ENCODE peak calls at places on chromosomes 12 and 14, in eight cellular contexts. K, H, O, B, S, P, V and X are unnamed samples.

GRCh38 chr12:5733136-5733755 is 211.8 kb downstream of the ANO2 start:
- DNase-seq in P (no peak), K (no peak), V (no peak), O (no peak), B (no peak), S (no peak), H (no peak), X (no peak)

GRCh38 chr12:11814362-11814761 is 164.9 kb downstream of the ETV6 start:
- DNase-seq in S (no peak), H (peak), V (no peak), O (no peak), K (peak), P (no peak), B (no peak), X (no peak)

GRCh38 chr12:129901256-129901655 is 2.6 kb downstream of the TMEM132D start:
- DNase-seq in S (no peak), K (no peak), H (no peak), V (no peak), P (no peak), O (no peak), B (no peak), X (no peak)

GRCh38 chr12:28640519-28640918 is 450.3 kb downstream of the CCDC91 start:
- DNase-seq in S (no peak), B (no peak), O (no peak), K (no peak), V (no peak), H (no peak), P (no peak), X (no peak)

GRCh38 chr14:90087433-90087832 is 25.6 kb downstream of the KCNK13 start:
- DNase-seq in O (peak), K (peak), B (no peak), H (peak), V (no peak), S (peak), P (no peak), X (no peak)

GRCh38 chr12:113747048-113747447 is 219.1 kb downstream of the RBM19 start:
- DNase-seq in S (no peak), H (no peak), O (peak), P (no peak), V (no peak), K (no peak), B (no peak), X (no peak)

GRCh38 chr14:53861781-53862180 is 94.8 kb downstream of the BMP4 start:
- DNase-seq in H (no peak), O (no peak), B (no peak), K (no peak), S (no peak), V (no peak), P (no peak), X (no peak)

GRCh38 chr12:76206677-76207072 is 122.2 kb upstream of the NAP1L1 start:
- DNase-seq in P (no peak), O (no peak), B (no peak), H (no peak), S (no peak), K (no peak), V (no peak), X (no peak)

GRCh38 chr14:22721213-22721612 is 45.3 kb upstream of the OXA1L start:
- DNase-seq in V (no peak), P (no peak), H (no peak), O (no peak), B (no peak), K (no peak), S (no peak), X (no peak)

GRCh38 chr14:79091381-79091963 is 921.3 kb downstream of the NRXN3 start:
- DNase-seq in B (no peak), S (no peak), V (peak), O (no peak), K (no peak), P (no peak), H (no peak), X (no peak)
- H3K27ac ChIP-seq in B (no peak), S (no peak), V (peak), O (no peak), K (no peak), P (no peak), H (no peak), X (no peak)

DNA sequence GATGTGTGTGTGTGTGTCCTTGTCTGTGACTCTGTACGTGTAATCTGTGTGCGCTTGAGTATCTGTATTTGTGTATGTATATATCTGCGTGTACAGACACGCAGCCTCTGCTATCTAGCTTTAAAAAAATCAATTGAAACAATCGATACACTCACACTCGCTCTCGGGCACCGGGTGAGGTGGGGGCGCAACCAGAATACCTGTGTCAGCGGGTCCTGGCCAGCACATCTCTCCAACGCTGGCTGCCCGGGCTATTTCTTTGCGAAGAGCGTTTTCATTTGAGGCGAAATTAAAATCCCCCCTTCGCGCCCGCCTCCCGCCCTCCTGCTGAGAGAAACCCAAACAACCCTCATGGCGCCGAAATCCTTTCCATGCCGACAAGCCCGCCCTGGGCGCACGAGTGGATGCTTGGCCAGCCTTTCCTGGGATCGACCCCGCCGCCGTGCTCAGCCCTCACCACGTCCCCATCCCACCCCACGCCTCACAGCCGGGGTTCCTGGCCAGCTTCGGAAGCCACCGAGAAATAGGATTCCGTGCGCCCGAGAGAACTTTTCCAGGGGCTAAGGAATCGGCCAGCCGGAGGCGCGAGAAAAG is 1.2 kb downstream of the ZDHHC22 start:
- DNase-seq in S (no peak), B (no peak), V (peak), K (no peak), H (no peak), O (no peak), P (no peak), X (no peak)
- H3K4me3 ChIP-seq in S (peak), B (peak), V (peak), K (peak), H (no peak), O (no peak), P (no peak), X (no peak)

GRCh38 chr14:95850429-95850828 is 26.2 kb upstream of the TUNAR start:
- DNase-seq in P (no peak), H (no peak), B (no peak), O (no peak), S (no peak), V (no peak), K (no peak), X (no peak)
- TF ChIP-seq CTCF in P (no peak), H (no peak), B (no peak), O (no peak), S (no peak), V (peak), K (no peak), X (no peak)

DNA sequence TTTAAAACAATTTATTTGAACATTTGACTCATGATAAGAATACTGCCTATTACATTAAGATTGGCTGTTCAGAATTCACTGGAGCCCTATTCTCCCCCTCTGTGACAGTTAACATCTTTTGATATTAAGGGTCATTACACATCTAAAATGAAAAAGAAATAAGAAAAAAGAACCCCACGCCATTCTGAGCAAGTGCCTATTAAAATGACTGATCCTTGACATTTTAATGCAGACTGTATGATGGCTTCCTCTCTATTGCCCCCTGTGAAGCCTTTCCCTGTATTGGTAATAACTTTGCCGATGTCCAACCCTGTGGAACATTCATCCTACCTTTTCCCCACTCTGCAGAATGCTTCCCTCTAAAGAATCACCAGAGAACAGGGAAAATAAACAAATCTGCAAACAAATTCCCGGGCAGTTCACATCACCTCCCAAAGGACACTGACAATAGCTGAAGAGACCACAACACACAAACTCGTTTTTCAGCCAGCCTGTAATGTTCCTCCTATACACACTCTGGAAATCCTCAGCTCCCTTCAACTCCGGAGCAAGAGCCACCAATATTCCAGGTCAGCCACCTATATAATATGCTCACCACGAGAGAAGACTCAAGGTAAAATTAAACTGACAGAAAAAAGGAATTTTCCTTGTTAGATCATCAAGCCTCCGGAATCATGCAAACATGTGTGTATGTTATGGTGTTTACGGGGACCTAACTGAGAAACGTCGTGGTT is 2.1 kb downstream of the NIN start:
- DNase-seq in P (no peak), O (no peak), B (no peak), H (no peak), S (no peak), V (peak), K (no peak), X (no peak)
- H3K27ac ChIP-seq in P (no peak), O (peak), B (peak), H (no peak), S (no peak), V (no peak), K (no peak), X (no peak)

DNA sequence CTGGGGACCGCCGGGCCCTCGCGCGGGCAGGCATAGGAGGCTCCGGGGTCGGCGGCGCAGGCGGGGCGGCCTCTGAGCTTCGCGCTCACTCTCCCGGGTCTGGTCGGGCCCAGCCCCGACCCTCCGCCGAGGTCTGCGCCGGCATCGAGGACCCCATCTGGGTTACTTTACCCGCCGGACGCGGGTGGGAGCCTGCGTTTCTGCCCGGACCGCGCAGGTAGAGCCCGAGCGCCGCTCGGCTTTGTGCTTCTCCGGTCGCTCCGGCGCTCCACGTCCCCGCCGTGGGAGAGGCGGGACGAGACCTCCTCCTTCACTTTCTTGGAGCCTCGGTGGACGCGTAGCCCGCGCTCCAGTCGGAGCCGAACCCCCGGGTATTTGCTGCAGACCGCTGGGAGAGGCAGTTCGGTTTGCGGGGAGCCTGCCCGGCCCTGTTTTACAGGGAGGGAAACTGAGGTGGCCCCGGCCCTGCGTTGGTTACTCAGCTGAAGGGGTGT is 63.2 kb downstream of the FBXL14 start:
- DNase-seq in H (no peak), P (peak), S (no peak), K (no peak), O (no peak), V (no peak), B (no peak), X (no peak)
- H3K4me3 ChIP-seq in H (peak), P (peak), S (peak), K (peak), O (no peak), V (peak), B (peak), X (peak)